ENCODE peak calls at places on chromosomes 6 and 20, in nine cellular contexts. One of them, this sample, is unnamed.

GRCh38 chr6:158413814-158414563 is 101.7 kb downstream of the TULP4 start:
- DNase-seq in activated naive CD8-positive, alpha-beta T cell treated with anti-CD3 and anti-CD28 coated beads, Interleukin-2, amount 50 U/mL, for 16 hours: no peak
- DNase-seq in NCI-H2029: no peak
- DNase-seq in AG08395: no peak
- DNase-seq in T-helper 9 cell: no peak
- DNase-seq in A172: no peak
- DNase-seq in HFFc6: no peak
- DNase-seq in NCI-H1092: no peak
- DNase-seq in Calu3: no peak
- DNase-seq in this sample: no peak

GRCh38 chr6:73585566-73586415 is 65.0 kb upstream of the EEF1A1 start:
- DNase-seq in activated naive CD8-positive, alpha-beta T cell treated with anti-CD3 and anti-CD28 coated beads, Interleukin-2, amount 50 U/mL, for 16 hours: no peak
- DNase-seq in NCI-H2029: no peak
- DNase-seq in AG08395: peak; percentile 64
- DNase-seq in T-helper 9 cell: no peak
- DNase-seq in A172: peak; percentile 84
- DNase-seq in HFFc6: peak; percentile 70
- DNase-seq in NCI-H1092: no peak
- DNase-seq in Calu3: peak; percentile 55
- DNase-seq in this sample: peak; percentile 80

GRCh38 chr20:46293084-46293483 is 15.2 kb downstream of the CDH22 start:
- DNase-seq in activated naive CD8-positive, alpha-beta T cell treated with anti-CD3 and anti-CD28 coated beads, Interleukin-2, amount 50 U/mL, for 16 hours: no peak
- DNase-seq in NCI-H2029: no peak
- DNase-seq in AG08395: peak; percentile 49
- DNase-seq in T-helper 9 cell: no peak
- DNase-seq in A172: peak; percentile 57
- DNase-seq in HFFc6: peak; percentile 60
- DNase-seq in NCI-H1092: no peak
- DNase-seq in Calu3: no peak
- DNase-seq in this sample: peak; percentile 49

GRCh38 chr20:61522498-61523090 is 270.5 kb downstream of the CDH4 start:
- DNase-seq in activated naive CD8-positive, alpha-beta T cell treated with anti-CD3 and anti-CD28 coated beads, Interleukin-2, amount 50 U/mL, for 16 hours: no peak
- DNase-seq in NCI-H2029: no peak
- DNase-seq in AG08395: no peak
- DNase-seq in T-helper 9 cell: no peak
- DNase-seq in A172: no peak
- DNase-seq in HFFc6: no peak
- DNase-seq in NCI-H1092: no peak
- DNase-seq in Calu3: no peak
- DNase-seq in this sample: no peak

GRCh38 chr20:18144541-18145099 is 7.0 kb downstream of the KAT14 start:
- DNase-seq in activated naive CD8-positive, alpha-beta T cell treated with anti-CD3 and anti-CD28 coated beads, Interleukin-2, amount 50 U/mL, for 16 hours: no peak
- DNase-seq in NCI-H2029: no peak
- DNase-seq in AG08395: no peak
- DNase-seq in T-helper 9 cell: no peak
- DNase-seq in A172: no peak
- DNase-seq in HFFc6: no peak
- DNase-seq in NCI-H1092: no peak
- DNase-seq in Calu3: no peak
- DNase-seq in this sample: no peak

GRCh38 chr6:5398530-5398929 is 137.2 kb downstream of the FARS2 start:
- DNase-seq in activated naive CD8-positive, alpha-beta T cell treated with anti-CD3 and anti-CD28 coated beads, Interleukin-2, amount 50 U/mL, for 16 hours: no peak
- DNase-seq in NCI-H2029: peak; percentile 54
- DNase-seq in AG08395: peak; percentile 21
- DNase-seq in T-helper 9 cell: no peak
- DNase-seq in A172: peak; percentile 51
- DNase-seq in HFFc6: peak; percentile 25
- DNase-seq in NCI-H1092: no peak
- DNase-seq in Calu3: no peak
- DNase-seq in this sample: peak; percentile 27

GRCh38 chr6:157235600-157236039 is 87.7 kb downstream of the TMEM242 start:
- DNase-seq in activated naive CD8-positive, alpha-beta T cell treated with anti-CD3 and anti-CD28 coated beads, Interleukin-2, amount 50 U/mL, for 16 hours: no peak
- DNase-seq in NCI-H2029: no peak
- DNase-seq in AG08395: peak; percentile 78
- DNase-seq in T-helper 9 cell: peak; percentile 45
- DNase-seq in A172: no peak
- DNase-seq in HFFc6: no peak
- DNase-seq in NCI-H1092: no peak
- DNase-seq in Calu3: no peak
- DNase-seq in this sample: peak; percentile 37

GRCh38 chr20:607476-607875 is 2.6 kb downstream of the TCF15 start:
- DNase-seq in activated naive CD8-positive, alpha-beta T cell treated with anti-CD3 and anti-CD28 coated beads, Interleukin-2, amount 50 U/mL, for 16 hours: no peak
- DNase-seq in NCI-H2029: no peak
- DNase-seq in AG08395: no peak
- DNase-seq in T-helper 9 cell: no peak
- DNase-seq in A172: no peak
- DNase-seq in HFFc6: no peak
- DNase-seq in NCI-H1092: no peak
- DNase-seq in Calu3: no peak
- DNase-seq in this sample: no peak

GRCh38 chr6:24489881-24490280 is 503 bp upstream of the GPLD1 start:
- DNase-seq in activated naive CD8-positive, alpha-beta T cell treated with anti-CD3 and anti-CD28 coated beads, Interleukin-2, amount 50 U/mL, for 16 hours: no peak
- DNase-seq in NCI-H2029: peak; percentile 15
- DNase-seq in AG08395: no peak
- DNase-seq in T-helper 9 cell: no peak
- DNase-seq in A172: no peak
- DNase-seq in HFFc6: peak; percentile 11
- DNase-seq in NCI-H1092: no peak
- DNase-seq in Calu3: no peak
- DNase-seq in this sample: no peak

GRCh38 chr6:35955521-35955920 is 34.6 kb upstream of the SRPK1 start:
- DNase-seq in activated naive CD8-positive, alpha-beta T cell treated with anti-CD3 and anti-CD28 coated beads, Interleukin-2, amount 50 U/mL, for 16 hours: no peak
- DNase-seq in NCI-H2029: no peak
- DNase-seq in AG08395: no peak
- DNase-seq in T-helper 9 cell: no peak
- DNase-seq in A172: no peak
- DNase-seq in HFFc6: no peak
- DNase-seq in NCI-H1092: no peak
- DNase-seq in Calu3: no peak
- DNase-seq in this sample: no peak

GRCh38 chr20:56111951-56112730 is 106.8 kb upstream of the CBLN4 start:
- DNase-seq in activated naive CD8-positive, alpha-beta T cell treated with anti-CD3 and anti-CD28 coated beads, Interleukin-2, amount 50 U/mL, for 16 hours: no peak
- DNase-seq in NCI-H2029: no peak
- DNase-seq in AG08395: no peak
- DNase-seq in T-helper 9 cell: no peak
- DNase-seq in A172: no peak
- DNase-seq in HFFc6: no peak
- DNase-seq in NCI-H1092: no peak
- DNase-seq in Calu3: no peak
- DNase-seq in this sample: no peak

GRCh38 chr6:169648617-169649016 is 53.2 kb downstream of the WDR27 start:
- DNase-seq in activated naive CD8-positive, alpha-beta T cell treated with anti-CD3 and anti-CD28 coated beads, Interleukin-2, amount 50 U/mL, for 16 hours: no peak
- DNase-seq in NCI-H2029: no peak
- DNase-seq in AG08395: no peak
- DNase-seq in T-helper 9 cell: no peak
- DNase-seq in A172: no peak
- DNase-seq in HFFc6: no peak
- DNase-seq in NCI-H1092: no peak
- DNase-seq in Calu3: no peak
- DNase-seq in this sample: no peak